ENCODE peak calls at places on chromosomes 5 and 9, in eight cellular contexts. One of them, this sample, is unnamed.

GRCh38 chr9:133682961-133683493 is 46.9 kb downstream of the DBH start:
- DNase-seq in fibroblast of lung: no peak
- DNase-seq in HuH-7: no peak
- DNase-seq in T-helper 2 cell: no peak
- DNase-seq in Peyer's patch: no peak
- DNase-seq in AG04449: no peak
- DNase-seq in NCI-H2029: no peak
- DNase-seq in nephron progenitor cell: no peak
- DNase-seq in this sample: no peak

GRCh38 chr5:31561936-31562335 is 29.8 kb downstream of the C5orf22 start:
- DNase-seq in fibroblast of lung: no peak
- DNase-seq in HuH-7: no peak
- DNase-seq in T-helper 2 cell: no peak
- DNase-seq in Peyer's patch: no peak
- DNase-seq in AG04449: no peak
- DNase-seq in NCI-H2029: no peak
- DNase-seq in nephron progenitor cell: no peak
- DNase-seq in this sample: no peak

GRCh38 chr9:124392855-124393460 is 22.3 kb downstream of the PSMB7 start:
- DNase-seq in fibroblast of lung: peak
- DNase-seq in HuH-7: no peak
- DNase-seq in T-helper 2 cell: no peak
- DNase-seq in Peyer's patch: no peak
- DNase-seq in AG04449: peak
- DNase-seq in NCI-H2029: no peak
- DNase-seq in nephron progenitor cell: no peak
- DNase-seq in this sample: peak

GRCh38 chr5:179969110-179969509 is 61.4 kb upstream of the TBC1D9B start:
- DNase-seq in fibroblast of lung: no peak
- DNase-seq in HuH-7: no peak
- DNase-seq in T-helper 2 cell: no peak
- DNase-seq in Peyer's patch: no peak
- DNase-seq in AG04449: no peak
- DNase-seq in NCI-H2029: no peak
- DNase-seq in nephron progenitor cell: no peak
- DNase-seq in this sample: no peak

GRCh38 chr9:130707225-130707976 is 13.8 kb downstream of the EXOSC2 start:
- DNase-seq in fibroblast of lung: peak
- DNase-seq in HuH-7: no peak
- DNase-seq in T-helper 2 cell: peak
- DNase-seq in Peyer's patch: peak
- DNase-seq in AG04449: no peak
- DNase-seq in NCI-H2029: peak
- DNase-seq in nephron progenitor cell: peak
- DNase-seq in this sample: no peak

GRCh38 chr5:134131165-134131564 is 16.7 kb downstream of the TCF7 start:
- DNase-seq in fibroblast of lung: no peak
- DNase-seq in HuH-7: no peak
- DNase-seq in T-helper 2 cell: peak
- DNase-seq in Peyer's patch: no peak
- DNase-seq in AG04449: no peak
- DNase-seq in NCI-H2029: no peak
- DNase-seq in nephron progenitor cell: no peak
- DNase-seq in this sample: no peak

GRCh38 chr5:117494208-117494607 is 919.6 kb upstream of the SEMA6A start:
- DNase-seq in fibroblast of lung: no peak
- DNase-seq in HuH-7: no peak
- DNase-seq in T-helper 2 cell: no peak
- DNase-seq in Peyer's patch: no peak
- DNase-seq in AG04449: no peak
- DNase-seq in NCI-H2029: no peak
- DNase-seq in nephron progenitor cell: no peak
- DNase-seq in this sample: peak

GRCh38 chr9:101840694-101841188 is 102.3 kb upstream of the GRIN3A start:
- DNase-seq in fibroblast of lung: no peak
- DNase-seq in HuH-7: no peak
- DNase-seq in T-helper 2 cell: no peak
- DNase-seq in Peyer's patch: no peak
- DNase-seq in AG04449: no peak
- DNase-seq in NCI-H2029: no peak
- DNase-seq in nephron progenitor cell: no peak
- DNase-seq in this sample: no peak

GRCh38 chr5:1412621-1413020 is 32.6 kb downstream of the SLC6A3 start:
- DNase-seq in fibroblast of lung: no peak
- DNase-seq in HuH-7: no peak
- DNase-seq in T-helper 2 cell: no peak
- DNase-seq in Peyer's patch: no peak
- DNase-seq in AG04449: no peak
- DNase-seq in NCI-H2029: no peak
- DNase-seq in nephron progenitor cell: no peak
- DNase-seq in this sample: no peak

GRCh38 chr5:15587941-15588340 is 88.0 kb downstream of the FBXL7 start:
- DNase-seq in fibroblast of lung: peak
- DNase-seq in HuH-7: no peak
- DNase-seq in T-helper 2 cell: no peak
- DNase-seq in Peyer's patch: no peak
- DNase-seq in AG04449: no peak
- DNase-seq in NCI-H2029: no peak
- DNase-seq in nephron progenitor cell: no peak
- DNase-seq in this sample: peak